ENCODE peak calls at places on chromosomes 1 and 21, in ten cellular contexts. Q, N, G, D, F, W, T, Z, I and K are unnamed samples.

GRCh38 chr21:39518845-39519205 is 67.1 kb downstream of the SH3BGR start:
- DNase-seq in D (no peak), W (no peak), T (no peak), Z (no peak), N (no peak), F (no peak), Q (no peak), I (no peak), G (peak), K (no peak)

GRCh38 chr1:229258031-229258850 is 12.7 kb upstream of the RAB4A start:
- DNase-seq in N (peak), Z (peak), Q (peak), D (peak), I (peak), T (peak), W (peak), F (peak), G (peak), K (peak)

GRCh38 chr1:29362116-29362515 is 125.8 kb downstream of the PTPRU start:
- DNase-seq in T (no peak), D (no peak), Z (no peak), F (no peak), N (no peak), I (no peak), W (no peak), Q (no peak), G (no peak), K (no peak)

GRCh38 chr1:67463298-67463960 is 33.2 kb upstream of the SERBP1 start:
- DNase-seq in I (no peak), D (no peak), Q (no peak), Z (no peak), G (no peak), W (peak), T (peak), N (peak), F (no peak), K (no peak)

GRCh38 chr1:53486395-53487026 is 27.3 kb downstream of the DMRTB1 start:
- DNase-seq in W (no peak), F (no peak), T (no peak), Z (no peak), D (no peak), Q (no peak), G (no peak), N (no peak), I (no peak), K (no peak)

GRCh38 chr1:54340434-54340833 is 65.8 kb downstream of the SSBP3 start:
- DNase-seq in F (no peak), T (no peak), N (no peak), G (no peak), Q (no peak), W (no peak), Z (no peak), I (no peak), D (no peak), K (no peak)

GRCh38 chr1:54409156-54410142 is 3.3 kb upstream of the SSBP3 start:
- DNase-seq in Z (no peak), I (no peak), G (no peak), W (no peak), Q (no peak), N (no peak), D (no peak), F (no peak), T (no peak), K (no peak)

GRCh38 chr1:33715195-33715811 is 148.6 kb upstream of the HMGB4 start:
- DNase-seq in N (no peak), G (no peak), Z (no peak), D (no peak), F (no peak), Q (no peak), T (no peak), I (no peak), W (no peak), K (no peak)

GRCh38 chr21:39537571-39537970 is 75.2 kb upstream of the B3GALT5 start:
- DNase-seq in Z (no peak), Q (no peak), N (peak), D (no peak), G (no peak), F (no peak), I (no peak), T (no peak), W (no peak), K (no peak)

GRCh38 chr1:223245411-223245810 is 102.4 kb upstream of the TLR5 start:
- DNase-seq in T (no peak), F (no peak), W (no peak), D (no peak), I (no peak), Z (no peak), N (no peak), G (no peak), Q (no peak), K (no peak)

GRCh38 chr1:153494976-153495535 is 34.6 kb upstream of the S100A7 start:
- DNase-seq in I (peak), Q (peak), W (peak), N (peak), T (peak), F (peak), D (peak), G (peak), Z (peak), K (peak)

GRCh38 chr1:117892512-117892911 is 36.9 kb downstream of the GDAP2 start:
- DNase-seq in Q (no peak), I (no peak), G (no peak), T (no peak), N (no peak), F (no peak), Z (no peak), D (no peak), W (no peak), K (no peak)

GRCh38 chr21:33642896-33643657 is 776 bp downstream of the ITSN1 start:
- DNase-seq in Q (peak), G (peak), F (peak), D (no peak), T (no peak), N (peak), I (peak), Z (peak), W (peak), K (peak)

GRCh38 chr21:33901421-33902288 is 13.9 kb downstream of the ATP5PO start:
- DNase-seq in W (peak), G (peak), T (no peak), I (no peak), F (peak), N (peak), Z (peak), Q (peak), D (peak), K (peak)

GRCh38 chr1:204408074-204408507 is 3.5 kb downstream of the PPP1R15B start:
- DNase-seq in G (peak), F (peak), Z (no peak), D (peak), W (peak), I (no peak), N (peak), T (no peak), Q (no peak), K (no peak)

GRCh38 chr1:237730826-237731350 is 159.8 kb downstream of the ZP4 start:
- DNase-seq in T (no peak), Z (no peak), N (no peak), G (no peak), F (no peak), D (no peak), Q (no peak), I (no peak), W (no peak), K (no peak)

GRCh38 chr1:11873954-11874562 is 15.3 kb upstream of the NPPB start:
- DNase-seq in F (no peak), W (no peak), Q (no peak), N (no peak), T (no peak), Z (no peak), D (no peak), G (no peak), I (no peak), K (no peak)

GRCh38 chr1:77639056-77639455 is 43.4 kb downstream of the ZZZ3 start:
- DNase-seq in G (peak), Z (peak), Q (no peak), T (no peak), W (no peak), N (no peak), I (no peak), F (peak), D (peak), K (no peak)

GRCh38 chr1:19616489-19616888 is 27.6 kb upstream of the NBL1 start:
- DNase-seq in G (peak), Q (no peak), W (no peak), Z (peak), F (peak), I (no peak), T (no peak), D (no peak), N (no peak), K (no peak)

GRCh38 chr1:50976890-50977574 is 7.0 kb downstream of the CDKN2C start:
- DNase-seq in G (peak), F (peak), N (peak), D (no peak), Q (peak), I (no peak), Z (peak), T (no peak), W (peak), K (peak)

GRCh38 chr1:51998701-51999100 is 8.2 kb upstream of the RAB3B start:
- DNase-seq in T (no peak), W (no peak), G (no peak), Q (no peak), N (no peak), D (no peak), F (no peak), I (no peak), Z (no peak), K (no peak)

GRCh38 chr21:43924421-43925095 is 59.5 kb downstream of the AGPAT3 start:
- DNase-seq in N (no peak), D (no peak), Q (no peak), G (no peak), W (no peak), I (no peak), T (no peak), Z (no peak), F (no peak), K (no peak)

GRCh38 chr1:214573386-214574358 is 22.3 kb upstream of the PTPN14 start:
- DNase-seq in G (peak), T (no peak), I (no peak), Z (no peak), N (no peak), W (peak), D (no peak), Q (no peak), F (peak), K (no peak)

GRCh38 chr1:87224209-87224608 is 104.5 kb upstream of the LMO4 start:
- DNase-seq in I (no peak), Z (peak), G (peak), F (peak), T (no peak), D (peak), N (no peak), W (peak), Q (no peak), K (no peak)

GRCh38 chr1:5623399-5623798 is 368.8 kb downstream of the NPHP4 start:
- DNase-seq in Z (no peak), I (no peak), T (no peak), G (no peak), F (no peak), N (no peak), Q (no peak), W (no peak), D (no peak), K (no peak)

GRCh38 chr1:231326248-231326647 is 11.4 kb downstream of the EXOC8 start:
- DNase-seq in F (no peak), T (no peak), D (no peak), W (no peak), I (no peak), N (no peak), G (no peak), Z (no peak), Q (no peak), K (no peak)

GRCh38 chr1:241641748-241642592 is 1.8 kb upstream of the CHML start:
- DNase-seq in F (peak), W (no peak), I (no peak), Q (no peak), T (no peak), D (peak), N (no peak), Z (peak), G (peak), K (no peak)

GRCh38 chr1:96721382-96722160 is at the start of gene PTBP2:
- DNase-seq in I (peak), Q (peak), Z (peak), D (peak), T (peak), W (peak), F (peak), N (peak), G (peak), K (peak)

GRCh38 chr1:166087734-166088571 is 78.8 kb downstream of the FAM78B start:
- DNase-seq in I (no peak), G (no peak), Q (no peak), F (no peak), W (no peak), T (no peak), N (no peak), D (no peak), Z (no peak), K (no peak)

GRCh38 chr1:152870831-152871730 is 7.0 kb upstream of the SMCP start:
- DNase-seq in I (no peak), T (no peak), W (peak), F (peak), D (peak), N (peak), G (peak), Z (peak), Q (peak), K (peak)

GRCh38 chr1:19974822-19975416 is 4.5 kb downstream of the PLA2G2A start:
- DNase-seq in D (peak), Q (peak), W (peak), I (no peak), N (peak), F (peak), Z (peak), T (no peak), G (peak), K (peak)